ENCODE peak calls at places on chromosomes 2 and 18, in eight cellular contexts. One of them, this sample, is unnamed.

GRCh38 chr2:24055750-24056149 is 6.2 kb downstream of the FKBP1B start:
- DNase-seq in T-helper 17 cell: no peak
- DNase-seq in left cardiac atrium: no peak
- DNase-seq in GDM1: no peak
- DNase-seq in Right ventricle myocardium superior: no peak
- DNase-seq in NCI-H1105 treated with DMSO at 0.1 percent for 48 hours: no peak
- DNase-seq in WTC11: no peak
- DNase-seq in hypothalamus: no peak
- DNase-seq in this sample: no peak

GRCh38 chr18:67301592-67301991 is 214.9 kb downstream of the DSEL start:
- DNase-seq in left cardiac atrium: no peak
- DNase-seq in Right ventricle myocardium superior: no peak
- DNase-seq in GDM1: no peak
- DNase-seq in NCI-H1105 treated with DMSO at 0.1 percent for 48 hours: no peak
- DNase-seq in T-helper 17 cell: no peak
- DNase-seq in hypothalamus: no peak
- DNase-seq in WTC11: no peak
- DNase-seq in this sample: no peak

GRCh38 chr18:36572135-36572856 is 256.5 kb downstream of the TPGS2 start:
- DNase-seq in WTC11: peak
- DNase-seq in left cardiac atrium: no peak
- DNase-seq in T-helper 17 cell: no peak
- DNase-seq in GDM1: no peak
- DNase-seq in Right ventricle myocardium superior: no peak
- DNase-seq in NCI-H1105 treated with DMSO at 0.1 percent for 48 hours: peak
- DNase-seq in hypothalamus: peak
- DNase-seq in this sample: peak

GRCh38 chr2:144554811-144555210 is 34.9 kb upstream of the ZEB2 start:
- DNase-seq in GDM1: no peak
- DNase-seq in Right ventricle myocardium superior: no peak
- DNase-seq in left cardiac atrium: no peak
- DNase-seq in hypothalamus: no peak
- DNase-seq in WTC11: no peak
- DNase-seq in NCI-H1105 treated with DMSO at 0.1 percent for 48 hours: peak
- DNase-seq in T-helper 17 cell: no peak
- DNase-seq in this sample: no peak

GRCh38 chr18:3717626-3718025 is 267.7 kb downstream of the TGIF1 start:
- DNase-seq in left cardiac atrium: no peak
- DNase-seq in Right ventricle myocardium superior: no peak
- DNase-seq in NCI-H1105 treated with DMSO at 0.1 percent for 48 hours: no peak
- DNase-seq in T-helper 17 cell: no peak
- DNase-seq in hypothalamus: no peak
- DNase-seq in GDM1: no peak
- DNase-seq in WTC11: no peak
- DNase-seq in this sample: no peak

GRCh38 chr2:1605659-1606400 is 138.5 kb downstream of the PXDN start:
- DNase-seq in hypothalamus: no peak
- DNase-seq in T-helper 17 cell: no peak
- DNase-seq in NCI-H1105 treated with DMSO at 0.1 percent for 48 hours: no peak
- DNase-seq in WTC11: peak
- DNase-seq in GDM1: no peak
- DNase-seq in Right ventricle myocardium superior: no peak
- DNase-seq in left cardiac atrium: peak
- DNase-seq in this sample: no peak

GRCh38 chr2:178273787-178274360 is 79.6 kb downstream of the OSBPL6 start:
- DNase-seq in GDM1: no peak
- DNase-seq in left cardiac atrium: no peak
- DNase-seq in WTC11: no peak
- DNase-seq in T-helper 17 cell: no peak
- DNase-seq in NCI-H1105 treated with DMSO at 0.1 percent for 48 hours: no peak
- DNase-seq in Right ventricle myocardium superior: no peak
- DNase-seq in hypothalamus: no peak
- DNase-seq in this sample: no peak

GRCh38 chr18:3966985-3967856 is 487.9 kb downstream of the DLGAP1 start:
- DNase-seq in hypothalamus: no peak
- DNase-seq in GDM1: no peak
- DNase-seq in WTC11: peak
- DNase-seq in Right ventricle myocardium superior: peak
- DNase-seq in left cardiac atrium: no peak
- DNase-seq in NCI-H1105 treated with DMSO at 0.1 percent for 48 hours: no peak
- DNase-seq in T-helper 17 cell: no peak
- DNase-seq in this sample: no peak

GRCh38 chr18:3529597-3529996 is 79.6 kb downstream of the TGIF1 start:
- DNase-seq in left cardiac atrium: no peak
- DNase-seq in WTC11: no peak
- DNase-seq in NCI-H1105 treated with DMSO at 0.1 percent for 48 hours: peak
- DNase-seq in T-helper 17 cell: no peak
- DNase-seq in GDM1: no peak
- DNase-seq in hypothalamus: no peak
- DNase-seq in Right ventricle myocardium superior: no peak
- DNase-seq in this sample: no peak

GRCh38 chr2:239715202-239715601 is 309.9 kb downstream of the NDUFA10 start:
- DNase-seq in WTC11: no peak
- DNase-seq in hypothalamus: no peak
- DNase-seq in T-helper 17 cell: no peak
- DNase-seq in GDM1: no peak
- DNase-seq in Right ventricle myocardium superior: peak
- DNase-seq in NCI-H1105 treated with DMSO at 0.1 percent for 48 hours: no peak
- DNase-seq in left cardiac atrium: no peak
- DNase-seq in this sample: no peak

GRCh38 chr2:227472265-227473018 is 486 bp downstream of the AGFG1 start:
- DNase-seq in T-helper 17 cell: peak
- DNase-seq in WTC11: peak
- DNase-seq in NCI-H1105 treated with DMSO at 0.1 percent for 48 hours: no peak
- DNase-seq in Right ventricle myocardium superior: peak
- DNase-seq in left cardiac atrium: peak
- DNase-seq in GDM1: peak
- DNase-seq in hypothalamus: peak
- DNase-seq in this sample: no peak

GRCh38 chr2:233064526-233065199 is 4.5 kb downstream of the INPP5D start:
- DNase-seq in NCI-H1105 treated with DMSO at 0.1 percent for 48 hours: no peak
- DNase-seq in T-helper 17 cell: no peak
- DNase-seq in left cardiac atrium: no peak
- DNase-seq in hypothalamus: no peak
- DNase-seq in GDM1: no peak
- DNase-seq in Right ventricle myocardium superior: no peak
- DNase-seq in WTC11: no peak
- DNase-seq in this sample: no peak

GRCh38 chr2:86065512-86065911 is 40.2 kb downstream of the POLR1A start:
- DNase-seq in WTC11: no peak
- DNase-seq in hypothalamus: no peak
- DNase-seq in NCI-H1105 treated with DMSO at 0.1 percent for 48 hours: no peak
- DNase-seq in Right ventricle myocardium superior: no peak
- DNase-seq in GDM1: no peak
- DNase-seq in left cardiac atrium: no peak
- DNase-seq in T-helper 17 cell: no peak
- DNase-seq in this sample: no peak

GRCh38 chr2:231177156-231178007 is 21.0 kb upstream of the ARMC9 start:
- DNase-seq in hypothalamus: no peak
- DNase-seq in NCI-H1105 treated with DMSO at 0.1 percent for 48 hours: no peak
- DNase-seq in T-helper 17 cell: no peak
- DNase-seq in GDM1: no peak
- DNase-seq in WTC11: no peak
- DNase-seq in left cardiac atrium: no peak
- DNase-seq in Right ventricle myocardium superior: no peak
- DNase-seq in this sample: no peak

GRCh38 chr2:173254659-173255058 is 100.0 kb upstream of the CDCA7 start:
- DNase-seq in NCI-H1105 treated with DMSO at 0.1 percent for 48 hours: no peak
- DNase-seq in left cardiac atrium: no peak
- DNase-seq in hypothalamus: no peak
- DNase-seq in GDM1: no peak
- DNase-seq in T-helper 17 cell: no peak
- DNase-seq in Right ventricle myocardium superior: no peak
- DNase-seq in WTC11: no peak
- DNase-seq in this sample: no peak

GRCh38 chr18:79542876-79543750 is 136.5 kb upstream of the CTDP1 start:
- DNase-seq in GDM1: no peak
- DNase-seq in WTC11: no peak
- DNase-seq in T-helper 17 cell: no peak
- DNase-seq in NCI-H1105 treated with DMSO at 0.1 percent for 48 hours: no peak
- DNase-seq in hypothalamus: peak
- DNase-seq in Right ventricle myocardium superior: no peak
- DNase-seq in left cardiac atrium: peak
- DNase-seq in this sample: no peak

GRCh38 chr2:144703852-144704324 is 184.0 kb upstream of the ZEB2 start:
- DNase-seq in NCI-H1105 treated with DMSO at 0.1 percent for 48 hours: no peak
- DNase-seq in hypothalamus: no peak
- DNase-seq in GDM1: peak
- DNase-seq in T-helper 17 cell: no peak
- DNase-seq in Right ventricle myocardium superior: peak
- DNase-seq in WTC11: no peak
- DNase-seq in left cardiac atrium: peak
- DNase-seq in this sample: no peak

GRCh38 chr18:12639990-12640880 is 17.7 kb downstream of the SPIRE1 start:
- DNase-seq in GDM1: no peak
- DNase-seq in WTC11: no peak
- DNase-seq in NCI-H1105 treated with DMSO at 0.1 percent for 48 hours: no peak
- DNase-seq in Right ventricle myocardium superior: no peak
- DNase-seq in hypothalamus: no peak
- DNase-seq in T-helper 17 cell: no peak
- DNase-seq in left cardiac atrium: peak
- DNase-seq in this sample: no peak

GRCh38 chr18:70600225-70600925 is 311.5 kb downstream of the SOCS6 start:
- DNase-seq in NCI-H1105 treated with DMSO at 0.1 percent for 48 hours: no peak
- DNase-seq in hypothalamus: no peak
- DNase-seq in WTC11: no peak
- DNase-seq in left cardiac atrium: no peak
- DNase-seq in GDM1: no peak
- DNase-seq in T-helper 17 cell: no peak
- DNase-seq in Right ventricle myocardium superior: no peak
- DNase-seq in this sample: no peak

GRCh38 chr18:21196426-21196825 is 45.6 kb upstream of the GREB1L start:
- DNase-seq in Right ventricle myocardium superior: no peak
- DNase-seq in WTC11: no peak
- DNase-seq in GDM1: no peak
- DNase-seq in hypothalamus: no peak
- DNase-seq in left cardiac atrium: no peak
- DNase-seq in T-helper 17 cell: no peak
- DNase-seq in NCI-H1105 treated with DMSO at 0.1 percent for 48 hours: no peak
- DNase-seq in this sample: no peak

GRCh38 chr2:150357770-150358467 is 129.5 kb downstream of the RND3 start:
- DNase-seq in GDM1: no peak
- DNase-seq in NCI-H1105 treated with DMSO at 0.1 percent for 48 hours: no peak
- DNase-seq in hypothalamus: no peak
- DNase-seq in left cardiac atrium: no peak
- DNase-seq in T-helper 17 cell: no peak
- DNase-seq in WTC11: no peak
- DNase-seq in Right ventricle myocardium superior: no peak
- DNase-seq in this sample: no peak

GRCh38 chr2:102357975-102358374 is 2.4 kb downstream of the IL18R1 start:
- DNase-seq in hypothalamus: no peak
- DNase-seq in WTC11: no peak
- DNase-seq in GDM1: no peak
- DNase-seq in left cardiac atrium: no peak
- DNase-seq in NCI-H1105 treated with DMSO at 0.1 percent for 48 hours: no peak
- DNase-seq in Right ventricle myocardium superior: no peak
- DNase-seq in T-helper 17 cell: no peak
- DNase-seq in this sample: no peak

GRCh38 chr2:176081993-176082884 is 1.5 kb downstream of the EVX2 start:
- DNase-seq in T-helper 17 cell: no peak
- DNase-seq in GDM1: no peak
- DNase-seq in NCI-H1105 treated with DMSO at 0.1 percent for 48 hours: no peak
- DNase-seq in left cardiac atrium: no peak
- DNase-seq in hypothalamus: no peak
- DNase-seq in Right ventricle myocardium superior: no peak
- DNase-seq in WTC11: peak
- DNase-seq in this sample: no peak

GRCh38 chr18:58861353-58861752 is 3.3 kb upstream of the ZNF532 start:
- DNase-seq in Right ventricle myocardium superior: no peak
- DNase-seq in GDM1: no peak
- DNase-seq in WTC11: no peak
- DNase-seq in T-helper 17 cell: no peak
- DNase-seq in hypothalamus: no peak
- DNase-seq in NCI-H1105 treated with DMSO at 0.1 percent for 48 hours: peak
- DNase-seq in left cardiac atrium: no peak
- DNase-seq in this sample: no peak

GRCh38 chr2:171996021-171996420 is 3.7 kb upstream of the METAP1D start:
- DNase-seq in GDM1: no peak
- DNase-seq in Right ventricle myocardium superior: no peak
- DNase-seq in left cardiac atrium: no peak
- DNase-seq in WTC11: no peak
- DNase-seq in T-helper 17 cell: no peak
- DNase-seq in hypothalamus: no peak
- DNase-seq in NCI-H1105 treated with DMSO at 0.1 percent for 48 hours: no peak
- DNase-seq in this sample: no peak

GRCh38 chr2:4693266-4693665 is 989.9 kb downstream of the DCDC2C start:
- DNase-seq in hypothalamus: no peak
- DNase-seq in T-helper 17 cell: no peak
- DNase-seq in NCI-H1105 treated with DMSO at 0.1 percent for 48 hours: no peak
- DNase-seq in GDM1: no peak
- DNase-seq in Right ventricle myocardium superior: no peak
- DNase-seq in left cardiac atrium: peak
- DNase-seq in WTC11: no peak
- DNase-seq in this sample: no peak

GRCh38 chr2:190382851-190383250 is 25.3 kb upstream of the MFSD6 start:
- DNase-seq in left cardiac atrium: no peak
- DNase-seq in Right ventricle myocardium superior: no peak
- DNase-seq in T-helper 17 cell: no peak
- DNase-seq in NCI-H1105 treated with DMSO at 0.1 percent for 48 hours: peak
- DNase-seq in GDM1: peak
- DNase-seq in WTC11: no peak
- DNase-seq in hypothalamus: no peak
- DNase-seq in this sample: no peak

GRCh38 chr2:197969391-197969893 is 165.0 kb downstream of the PLCL1 start:
- DNase-seq in GDM1: no peak
- DNase-seq in NCI-H1105 treated with DMSO at 0.1 percent for 48 hours: no peak
- DNase-seq in hypothalamus: no peak
- DNase-seq in T-helper 17 cell: no peak
- DNase-seq in WTC11: no peak
- DNase-seq in left cardiac atrium: no peak
- DNase-seq in Right ventricle myocardium superior: no peak
- DNase-seq in this sample: no peak

GRCh38 chr2:171407030-171407707 is 26.6 kb downstream of the METTL8 start:
- DNase-seq in NCI-H1105 treated with DMSO at 0.1 percent for 48 hours: no peak
- DNase-seq in Right ventricle myocardium superior: no peak
- DNase-seq in WTC11: no peak
- DNase-seq in hypothalamus: no peak
- DNase-seq in GDM1: no peak
- DNase-seq in T-helper 17 cell: no peak
- DNase-seq in left cardiac atrium: no peak
- DNase-seq in this sample: no peak

GRCh38 chr2:204477358-204477950 is 67.8 kb upstream of the PARD3B start:
- DNase-seq in GDM1: no peak
- DNase-seq in WTC11: no peak
- DNase-seq in hypothalamus: no peak
- DNase-seq in Right ventricle myocardium superior: no peak
- DNase-seq in left cardiac atrium: no peak
- DNase-seq in T-helper 17 cell: no peak
- DNase-seq in NCI-H1105 treated with DMSO at 0.1 percent for 48 hours: no peak
- DNase-seq in this sample: no peak

GRCh38 chr2:220533485-220533884 is 906.1 kb downstream of the SLC4A3 start:
- DNase-seq in Right ventricle myocardium superior: no peak
- DNase-seq in hypothalamus: no peak
- DNase-seq in NCI-H1105 treated with DMSO at 0.1 percent for 48 hours: no peak
- DNase-seq in WTC11: peak
- DNase-seq in left cardiac atrium: no peak
- DNase-seq in T-helper 17 cell: no peak
- DNase-seq in GDM1: no peak
- DNase-seq in this sample: no peak

GRCh38 chr2:74104839-74105238 is 42.9 kb downstream of the BOLA3 start:
- DNase-seq in GDM1: no peak
- DNase-seq in NCI-H1105 treated with DMSO at 0.1 percent for 48 hours: no peak
- DNase-seq in T-helper 17 cell: no peak
- DNase-seq in Right ventricle myocardium superior: no peak
- DNase-seq in left cardiac atrium: no peak
- DNase-seq in hypothalamus: no peak
- DNase-seq in WTC11: no peak
- DNase-seq in this sample: no peak

GRCh38 chr2:143345887-143346612 is 216.8 kb downstream of the ARHGAP15 start:
- DNase-seq in T-helper 17 cell: no peak
- DNase-seq in NCI-H1105 treated with DMSO at 0.1 percent for 48 hours: peak
- DNase-seq in GDM1: no peak
- DNase-seq in hypothalamus: no peak
- DNase-seq in WTC11: no peak
- DNase-seq in left cardiac atrium: no peak
- DNase-seq in Right ventricle myocardium superior: no peak
- DNase-seq in this sample: no peak

GRCh38 chr2:134107402-134107801 is 146.5 kb upstream of the MGAT5 start:
- DNase-seq in hypothalamus: no peak
- DNase-seq in NCI-H1105 treated with DMSO at 0.1 percent for 48 hours: no peak
- DNase-seq in Right ventricle myocardium superior: no peak
- DNase-seq in T-helper 17 cell: no peak
- DNase-seq in GDM1: no peak
- DNase-seq in WTC11: no peak
- DNase-seq in left cardiac atrium: no peak
- DNase-seq in this sample: no peak